ENCODE peak calls at places on chromosome 10, in seven cellular contexts. One of them, this sample, is unnamed.

GRCh38 chr10:37712489-37713131 is 144.8 kb downstream of the ZNF248 start:
- DNase-seq in adrenal gland: peak; percentile 74
- DNase-seq in IMR-90: no peak
- DNase-seq in Peyer's patch: no peak
- DNase-seq in thyroid gland: no peak
- DNase-seq in ovary: no peak
- DNase-seq in spleen: peak; percentile 58
- DNase-seq in this sample: no peak

GRCh38 chr10:35355971-35356724 is 19.8 kb downstream of the CCNY start:
- DNase-seq in Peyer's patch: no peak
- DNase-seq in spleen: no peak
- DNase-seq in thyroid gland: no peak
- DNase-seq in IMR-90: no peak
- DNase-seq in ovary: no peak
- DNase-seq in adrenal gland: no peak
- DNase-seq in this sample: no peak

GRCh38 chr10:96984512-96985225 is 152.6 kb downstream of the LCOR start:
- DNase-seq in thyroid gland: no peak
- DNase-seq in IMR-90: no peak
- DNase-seq in Peyer's patch: no peak
- DNase-seq in ovary: no peak
- DNase-seq in spleen: no peak
- DNase-seq in adrenal gland: no peak
- DNase-seq in this sample: no peak

GRCh38 chr10:61078542-61078941 is 134.6 kb upstream of the RHOBTB1 start:
- DNase-seq in thyroid gland: no peak
- DNase-seq in IMR-90: peak; percentile 13
- DNase-seq in adrenal gland: peak; percentile 20
- DNase-seq in spleen: no peak
- DNase-seq in ovary: peak; percentile 21
- DNase-seq in Peyer's patch: no peak
- DNase-seq in this sample: no peak

GRCh38 chr10:16545126-16545736 is 23.6 kb upstream of the C1QL3 start:
- DNase-seq in IMR-90: peak; percentile 29
- DNase-seq in adrenal gland: peak; percentile 15
- DNase-seq in thyroid gland: peak; percentile 5
- DNase-seq in spleen: no peak
- DNase-seq in ovary: no peak
- DNase-seq in Peyer's patch: no peak
- DNase-seq in this sample: no peak

GRCh38 chr10:14358886-14359573 is 28.3 kb upstream of the FRMD4A start:
- DNase-seq in adrenal gland: no peak
- DNase-seq in Peyer's patch: no peak
- DNase-seq in IMR-90: no peak
- DNase-seq in spleen: no peak
- DNase-seq in thyroid gland: no peak
- DNase-seq in ovary: no peak
- DNase-seq in this sample: no peak

GRCh38 chr10:11819027-11819426 is 4.1 kb upstream of the PROSER2 start:
- DNase-seq in spleen: no peak
- DNase-seq in ovary: no peak
- DNase-seq in IMR-90: no peak
- DNase-seq in adrenal gland: no peak
- DNase-seq in thyroid gland: no peak
- DNase-seq in Peyer's patch: no peak
- DNase-seq in this sample: no peak

GRCh38 chr10:67602268-67602950 is 93.6 kb downstream of the CTNNA3 start:
- DNase-seq in IMR-90: peak; percentile 96
- DNase-seq in ovary: no peak
- DNase-seq in adrenal gland: no peak
- DNase-seq in thyroid gland: no peak
- DNase-seq in spleen: no peak
- DNase-seq in Peyer's patch: no peak
- DNase-seq in this sample: no peak

GRCh38 chr10:128763588-128763987 is 637.4 kb upstream of the MKI67 start:
- DNase-seq in ovary: no peak
- DNase-seq in thyroid gland: no peak
- DNase-seq in IMR-90: no peak
- DNase-seq in spleen: no peak
- DNase-seq in Peyer's patch: no peak
- DNase-seq in adrenal gland: no peak
- DNase-seq in this sample: no peak

GRCh38 chr10:79929409-79929904 is 19.4 kb downstream of the SFTPD start:
- DNase-seq in IMR-90: peak; percentile 58
- DNase-seq in ovary: peak; percentile 48
- DNase-seq in spleen: peak; percentile 91
- DNase-seq in Peyer's patch: peak; percentile 86
- DNase-seq in thyroid gland: peak; percentile 74
- DNase-seq in adrenal gland: peak; percentile 71
- DNase-seq in this sample: peak; percentile 78

GRCh38 chr10:57964371-57964770 is 303.3 kb downstream of the IPMK start:
- DNase-seq in thyroid gland: peak; percentile 60
- DNase-seq in Peyer's patch: no peak
- DNase-seq in adrenal gland: peak; percentile 90
- DNase-seq in ovary: no peak
- DNase-seq in spleen: no peak
- DNase-seq in IMR-90: peak; percentile 74
- DNase-seq in this sample: no peak

GRCh38 chr10:84329094-84329611 is 764 bp downstream of the CCSER2 start:
- DNase-seq in adrenal gland: no peak
- DNase-seq in Peyer's patch: no peak
- DNase-seq in IMR-90: peak; percentile 59
- DNase-seq in ovary: no peak
- DNase-seq in thyroid gland: peak; percentile 22
- DNase-seq in spleen: peak; percentile 75
- DNase-seq in this sample: no peak

GRCh38 chr10:27192284-27192683 is 37.1 kb downstream of the MASTL start:
- DNase-seq in spleen: no peak
- DNase-seq in IMR-90: peak; percentile 95
- DNase-seq in ovary: no peak
- DNase-seq in thyroid gland: no peak
- DNase-seq in adrenal gland: peak; percentile 81
- DNase-seq in Peyer's patch: no peak
- DNase-seq in this sample: no peak

GRCh38 chr10:114103286-114103685 is 59.6 kb downstream of the ADRB1 start:
- DNase-seq in ovary: no peak
- DNase-seq in spleen: no peak
- DNase-seq in thyroid gland: no peak
- DNase-seq in adrenal gland: no peak
- DNase-seq in IMR-90: peak; percentile 67
- DNase-seq in Peyer's patch: no peak
- DNase-seq in this sample: no peak

GRCh38 chr10:7195118-7195517 is 215.7 kb downstream of the SFMBT2 start:
- DNase-seq in thyroid gland: no peak
- DNase-seq in ovary: no peak
- DNase-seq in spleen: no peak
- DNase-seq in IMR-90: no peak
- DNase-seq in Peyer's patch: no peak
- DNase-seq in adrenal gland: no peak
- DNase-seq in this sample: no peak

GRCh38 chr10:21195149-21195731 is 298.1 kb upstream of the NEBL start:
- DNase-seq in adrenal gland: no peak
- DNase-seq in IMR-90: no peak
- DNase-seq in thyroid gland: peak; percentile 50
- DNase-seq in spleen: no peak
- DNase-seq in Peyer's patch: no peak
- DNase-seq in ovary: no peak
- DNase-seq in this sample: no peak

GRCh38 chr10:48602401-48603135 is 2.3 kb downstream of the ARHGAP22 start:
- DNase-seq in Peyer's patch: no peak
- DNase-seq in spleen: no peak
- DNase-seq in IMR-90: peak; percentile 29
- DNase-seq in ovary: no peak
- DNase-seq in thyroid gland: no peak
- DNase-seq in adrenal gland: no peak
- DNase-seq in this sample: no peak

GRCh38 chr10:8282340-8282739 is 227.9 kb downstream of the GATA3 start:
- DNase-seq in thyroid gland: no peak
- DNase-seq in ovary: no peak
- DNase-seq in adrenal gland: no peak
- DNase-seq in Peyer's patch: no peak
- DNase-seq in spleen: no peak
- DNase-seq in IMR-90: no peak
- DNase-seq in this sample: no peak

GRCh38 chr10:77834943-77835668 is 91.4 kb downstream of the DLG5 start:
- DNase-seq in Peyer's patch: no peak
- DNase-seq in ovary: no peak
- DNase-seq in spleen: peak; percentile 74
- DNase-seq in IMR-90: no peak
- DNase-seq in adrenal gland: no peak
- DNase-seq in thyroid gland: peak; percentile 64
- DNase-seq in this sample: no peak

GRCh38 chr10:68135922-68136718 is 26.8 kb downstream of the MYPN start:
- DNase-seq in Peyer's patch: no peak
- DNase-seq in adrenal gland: peak; percentile 34
- DNase-seq in IMR-90: peak; percentile 92
- DNase-seq in spleen: no peak
- DNase-seq in thyroid gland: no peak
- DNase-seq in ovary: no peak
- DNase-seq in this sample: no peak

GRCh38 chr10:31819393-31819820 is 109.2 kb downstream of the ARHGAP12 start:
- DNase-seq in ovary: no peak
- DNase-seq in adrenal gland: peak; percentile 17
- DNase-seq in Peyer's patch: no peak
- DNase-seq in IMR-90: no peak
- DNase-seq in spleen: no peak
- DNase-seq in thyroid gland: peak; percentile 5
- DNase-seq in this sample: no peak

GRCh38 chr10:22894714-22895113 is 33.1 kb upstream of the ARMC3 start:
- DNase-seq in IMR-90: no peak
- DNase-seq in ovary: no peak
- DNase-seq in Peyer's patch: no peak
- DNase-seq in spleen: no peak
- DNase-seq in adrenal gland: no peak
- DNase-seq in thyroid gland: no peak
- DNase-seq in this sample: no peak

GRCh38 chr10:98858525-98858924 is 377.1 kb downstream of the HPSE2 start:
- DNase-seq in spleen: no peak
- DNase-seq in Peyer's patch: no peak
- DNase-seq in IMR-90: peak; percentile 12
- DNase-seq in adrenal gland: no peak
- DNase-seq in thyroid gland: no peak
- DNase-seq in ovary: no peak
- DNase-seq in this sample: no peak

GRCh38 chr10:87867453-87867852 is 4.0 kb downstream of the PTEN start:
- DNase-seq in IMR-90: no peak
- DNase-seq in Peyer's patch: no peak
- DNase-seq in thyroid gland: no peak
- DNase-seq in spleen: no peak
- DNase-seq in ovary: no peak
- DNase-seq in adrenal gland: no peak
- DNase-seq in this sample: no peak
- H3K36me3 ChIP-seq in IMR-90: peaks cover 1% of the 10 kb centered on the region
- H3K36me3 ChIP-seq in Peyer's patch: no peaks in the 10 kb centered on the region
- H3K36me3 ChIP-seq in thyroid gland: no peaks in the 10 kb centered on the region
- H3K36me3 ChIP-seq in spleen: peaks cover 17% of the 10 kb centered on the region
- H3K36me3 ChIP-seq in ovary: no peaks in the 10 kb centered on the region
- H3K36me3 ChIP-seq in adrenal gland: no peaks in the 10 kb centered on the region
- H3K36me3 ChIP-seq in this sample: no peaks in the 10 kb centered on the region

DNA sequence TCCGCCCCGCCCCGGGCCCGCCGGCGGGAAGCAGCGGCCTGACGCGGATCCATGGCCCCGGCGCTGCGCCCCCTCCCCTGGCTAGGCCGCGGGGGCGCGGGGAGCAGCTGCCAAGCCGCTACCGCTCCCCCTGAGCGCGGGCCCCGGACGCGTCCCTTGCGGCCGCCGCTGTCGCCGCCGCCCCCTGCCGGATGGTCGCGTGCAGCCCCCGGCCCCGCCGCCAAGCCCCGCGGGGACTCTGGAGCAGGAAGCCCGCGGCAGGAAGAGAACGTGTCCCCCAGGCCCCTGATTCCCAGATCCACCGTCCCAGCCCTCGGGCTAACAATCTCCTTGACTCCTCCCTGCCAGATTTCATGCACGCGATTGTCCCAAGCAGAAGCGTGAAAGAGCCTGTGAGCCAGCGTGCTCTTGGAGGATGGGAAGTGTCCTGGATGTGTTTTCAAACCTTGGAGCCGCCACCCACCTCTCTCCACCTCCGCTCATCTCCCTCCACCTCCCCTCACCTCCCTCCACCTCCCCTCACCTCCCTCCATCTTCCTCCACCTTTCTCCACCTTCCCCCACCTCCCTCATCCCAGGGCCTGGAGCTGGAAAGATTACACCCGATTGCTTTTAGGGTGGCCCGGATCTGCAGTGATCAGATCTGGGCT is 419 bp upstream of the PRTFDC1 start:
- DNase-seq in thyroid gland: peak; percentile 34
- DNase-seq in adrenal gland: peak; percentile 63
- DNase-seq in IMR-90: peak; percentile 56
- DNase-seq in spleen: peak; percentile 89
- DNase-seq in ovary: peak; percentile 52
- DNase-seq in Peyer's patch: peak; percentile 67
- DNase-seq in this sample: peak; percentile 30
- TF ChIP-seq POLR2A in thyroid gland: no peak
- TF ChIP-seq POLR2A in adrenal gland: peak; percentile 11
- TF ChIP-seq POLR2A in IMR-90: no peak
- TF ChIP-seq POLR2A in spleen: no peak
- TF ChIP-seq POLR2A in ovary: peak; percentile 21
- TF ChIP-seq POLR2A in Peyer's patch: peak; percentile 10
- TF ChIP-seq POLR2A in this sample: no peak

GRCh38 chr10:132651511-132652029 is 114.0 kb downstream of the INPP5A start:
- DNase-seq in spleen: peak; percentile 60
- DNase-seq in Peyer's patch: peak; percentile 24
- DNase-seq in IMR-90: no peak
- DNase-seq in thyroid gland: no peak
- DNase-seq in adrenal gland: no peak
- DNase-seq in ovary: no peak
- DNase-seq in this sample: no peak

GRCh38 chr10:132652936-132653590 is 115.5 kb downstream of the INPP5A start:
- DNase-seq in thyroid gland: no peak
- DNase-seq in Peyer's patch: peak; percentile 37
- DNase-seq in ovary: no peak
- DNase-seq in IMR-90: no peak
- DNase-seq in adrenal gland: no peak
- DNase-seq in spleen: peak; percentile 69
- DNase-seq in this sample: no peak

GRCh38 chr10:132653721-132654120 is 116.1 kb downstream of the INPP5A start:
- DNase-seq in adrenal gland: no peak
- DNase-seq in thyroid gland: no peak
- DNase-seq in spleen: no peak
- DNase-seq in ovary: no peak
- DNase-seq in IMR-90: no peak
- DNase-seq in Peyer's patch: no peak
- DNase-seq in this sample: no peak

GRCh38 chr10:132654121-132654571 is 116.6 kb downstream of the INPP5A start:
- DNase-seq in ovary: no peak
- DNase-seq in spleen: peak; percentile 72
- DNase-seq in IMR-90: no peak
- DNase-seq in adrenal gland: no peak
- DNase-seq in Peyer's patch: peak; percentile 44
- DNase-seq in thyroid gland: no peak
- DNase-seq in this sample: no peak

GRCh38 chr10:132652446-132652845 is 114.9 kb downstream of the INPP5A start:
- DNase-seq in adrenal gland: no peak
- DNase-seq in IMR-90: no peak
- DNase-seq in thyroid gland: no peak
- DNase-seq in spleen: peak; percentile 47
- DNase-seq in ovary: no peak
- DNase-seq in Peyer's patch: peak; percentile 5
- DNase-seq in this sample: no peak
- H3K36me3 ChIP-seq in adrenal gland: no peaks in the 10 kb centered on the region
- H3K36me3 ChIP-seq in IMR-90: peaks cover 7% of the 10 kb centered on the region
- H3K36me3 ChIP-seq in thyroid gland: no peaks in the 10 kb centered on the region
- H3K36me3 ChIP-seq in spleen: peaks cover 91% of the 10 kb centered on the region
- H3K36me3 ChIP-seq in ovary: no peaks in the 10 kb centered on the region
- H3K36me3 ChIP-seq in Peyer's patch: peaks cover 39% of the 10 kb centered on the region
- H3K36me3 ChIP-seq in this sample: no peaks in the 10 kb centered on the region

GRCh38 chr10:102775973-102776669 is 32.4 kb downstream of the WBP1L start:
- DNase-seq in adrenal gland: peak; percentile 88
- DNase-seq in spleen: no peak
- DNase-seq in thyroid gland: peak; percentile 85
- DNase-seq in Peyer's patch: no peak
- DNase-seq in IMR-90: peak; percentile 91
- DNase-seq in ovary: peak; percentile 88
- DNase-seq in this sample: peak; percentile 64
- TF ChIP-seq POLR2A in adrenal gland: peak; percentile 89
- TF ChIP-seq POLR2A in spleen: no peak
- TF ChIP-seq POLR2A in thyroid gland: no peak
- TF ChIP-seq POLR2A in Peyer's patch: peak; percentile 26
- TF ChIP-seq POLR2A in IMR-90: no peak
- TF ChIP-seq POLR2A in ovary: peak; percentile 71
- TF ChIP-seq POLR2A in this sample: no peak